ENCODE peak calls at places on chromosomes 5 and 9, in five cellular contexts. Z is HepG2, A is GM12892, D is GM12878, V is K562. W is an unnamed sample.

GRCh38 chr5:77630246-77631165 is 8.0 kb downstream of the OTP start:
- DNase-seq in Z (peak), A (peak), D (no peak), V (no peak), W (peak)

GRCh38 chr9:106945727-106946690 is 83.0 kb downstream of the ZNF462 start:
- DNase-seq in Z (no peak), A (no peak), D (no peak), V (no peak), W (no peak)

GRCh38 chr9:24459898-24460297 is 85.8 kb downstream of the IZUMO3 start:
- DNase-seq in Z (no peak), A (no peak), D (no peak), V (no peak), W (no peak)

GRCh38 chr5:77669677-77670076 is 31.2 kb upstream of the OTP start:
- DNase-seq in Z (no peak), A (no peak), D (no peak), V (no peak), W (no peak)

GRCh38 chr5:58393716-58394115 is 66.2 kb downstream of the PLK2 start:
- DNase-seq in Z (no peak), A (no peak), D (no peak), V (no peak), W (no peak)

GRCh38 chr5:156543348-156543747 is 216.4 kb downstream of the SGCD start:
- DNase-seq in Z (no peak), A (no peak), D (no peak), V (no peak), W (no peak)

GRCh38 chr5:72270037-72270436 is 50.0 kb downstream of the MRPS27 start:
- DNase-seq in Z (no peak), A (no peak), D (no peak), V (no peak), W (no peak)

GRCh38 chr9:27059907-27060306 is 49.1 kb upstream of the TEK start:
- DNase-seq in Z (no peak), A (no peak), D (no peak), V (peak), W (no peak)

GRCh38 chr5:34042302-34042701 is 711 bp downstream of the C1QTNF3 start:
- DNase-seq in Z (no peak), A (no peak), D (no peak), V (no peak), W (no peak)

GRCh38 chr5:95858661-95859326 is 36.3 kb upstream of the GLRX start:
- DNase-seq in Z (peak), A (peak), D (peak), V (peak), W (peak)
- TF ChIP-seq POLR2A in Z (peak), A (no peak), D (no peak), V (no peak), W (no peak)

GRCh38 chr5:103808464-103809106 is 246.0 kb upstream of the NUDT12 start:
- DNase-seq in Z (peak), A (no peak), D (no peak), V (peak), W (peak)
- TF ChIP-seq TAF1 in Z (no peak), A (no peak), D (no peak), V (no peak), W (no peak)

GRCh38 chr9:70415041-70415440 is 584 bp upstream of the KLF9 start:
- DNase-seq in Z (no peak), A (no peak), D (no peak), V (no peak), W (no peak)

GRCh38 chr9:70415476-70415875 is 1.0 kb upstream of the KLF9 start:
- DNase-seq in Z (no peak), A (no peak), D (no peak), V (no peak), W (no peak)

GRCh38 chr9:70412678-70413426 is 1.6 kb downstream of the KLF9 start:
- DNase-seq in Z (peak), A (peak), D (no peak), V (peak), W (no peak)

GRCh38 chr9:70413427-70413797 is 1.0 kb downstream of the KLF9 start:
- DNase-seq in Z (no peak), A (peak), D (no peak), V (no peak), W (peak)

DNA sequence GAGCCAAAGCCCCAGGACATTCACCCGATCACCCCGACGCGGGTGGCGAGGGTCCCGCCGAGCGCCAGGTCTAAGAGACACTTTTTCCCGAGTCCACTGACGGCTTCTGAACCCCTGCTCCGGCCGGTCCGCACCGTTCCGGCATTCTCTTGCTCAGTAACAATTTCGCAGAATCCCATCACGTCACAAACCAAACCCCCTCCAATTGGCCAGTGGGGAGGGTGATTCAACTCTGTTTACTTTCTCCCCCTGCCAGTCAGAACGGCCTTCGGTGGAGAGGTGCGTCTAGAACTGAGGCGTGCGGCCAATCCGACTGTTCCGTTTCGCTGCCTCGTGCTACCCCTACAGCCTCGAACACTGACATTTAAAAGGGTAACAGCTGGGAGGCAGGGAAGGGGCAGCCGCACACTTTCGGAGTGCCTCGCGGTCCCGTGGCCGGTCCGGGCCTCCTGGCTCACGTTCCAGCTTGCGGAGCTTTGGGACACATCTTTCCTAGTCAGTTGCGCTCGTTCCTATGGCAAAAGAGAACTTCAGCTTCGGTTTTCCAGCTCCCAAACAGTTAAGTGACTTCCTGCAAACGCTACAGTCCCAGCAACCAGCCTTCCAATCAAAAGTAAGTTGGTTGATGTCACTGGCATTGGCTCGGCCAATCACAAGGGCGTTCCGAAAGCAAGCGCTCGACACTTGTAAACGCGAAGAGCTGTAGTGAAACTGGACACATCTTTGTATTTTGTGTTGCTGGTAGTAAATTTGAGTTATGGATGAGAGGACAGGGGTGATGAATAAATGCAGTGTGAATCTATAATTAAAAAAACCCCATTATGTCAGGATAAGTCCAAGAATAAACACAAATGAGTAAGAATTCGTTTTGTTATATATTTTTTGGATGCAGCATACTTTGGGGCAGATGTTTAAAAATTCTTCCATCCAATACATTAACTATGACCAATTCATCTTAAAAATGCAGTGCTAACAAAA is at the start of gene KLF9:
- DNase-seq in Z (peak), A (peak), D (peak), V (peak), W (peak)
- TF ChIP-seq POLR2A in Z (no peak), A (no peak), D (peak), V (peak), W (no peak)

DNA sequence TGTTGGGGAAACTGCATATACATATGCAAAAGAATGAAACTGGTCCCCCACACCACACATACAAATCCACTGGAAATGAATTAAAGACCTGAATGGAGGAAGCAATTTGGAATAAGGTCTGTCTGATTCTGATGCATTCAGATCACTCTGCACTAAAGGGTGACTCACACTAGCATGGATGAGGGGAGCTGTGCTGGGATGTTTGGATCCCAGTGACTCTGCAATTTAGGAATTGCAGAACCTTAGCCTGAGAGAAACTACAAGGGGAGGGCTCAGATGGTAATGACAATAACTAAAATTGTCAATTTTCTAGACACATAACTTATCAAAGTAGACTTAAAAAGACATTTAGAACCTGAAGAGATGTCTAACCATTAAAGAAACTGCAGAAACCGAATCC is 312.0 kb downstream of the CDK5RAP2 start:
- DNase-seq in Z (no peak), A (no peak), D (no peak), V (no peak), W (no peak)
- TF ChIP-seq TAF1 in Z (no peak), A (no peak), D (no peak), V (no peak), W (no peak)

GRCh38 chr9:129494113-129494789 is 126.7 kb downstream of the C9orf50 start:
- DNase-seq in Z (no peak), A (no peak), D (no peak), V (peak), W (no peak)

GRCh38 chr9:129493714-129494047 is 127.2 kb downstream of the C9orf50 start:
- DNase-seq in Z (no peak), A (no peak), D (no peak), V (peak), W (no peak)

GRCh38 chr9:129496187-129497063 is 124.5 kb downstream of the C9orf50 start:
- DNase-seq in Z (peak), A (no peak), D (no peak), V (peak), W (no peak)

GRCh38 chr9:129497064-129497836 is 123.7 kb downstream of the C9orf50 start:
- DNase-seq in Z (no peak), A (no peak), D (no peak), V (peak), W (no peak)

GRCh38 chr9:129495422-129496186 is 125.3 kb downstream of the C9orf50 start:
- DNase-seq in Z (peak), A (peak), D (no peak), V (peak), W (peak)
- TF ChIP-seq POLR2A in Z (no peak), A (no peak), D (no peak), V (peak), W (no peak)

GRCh38 chr5:10306806-10307205 is 896 bp downstream of the CMBL start:
- DNase-seq in Z (no peak), A (no peak), D (no peak), V (no peak), W (no peak)

GRCh38 chr5:10308844-10309243 is 1.1 kb upstream of the CMBL start:
- DNase-seq in Z (no peak), A (no peak), D (no peak), V (peak), W (no peak)

GRCh38 chr5:10311595-10312425 is 4.1 kb upstream of the CMBL start:
- DNase-seq in Z (no peak), A (no peak), D (no peak), V (peak), W (no peak)

GRCh38 chr5:10307206-10308148 is at the start of gene CMBL:
- DNase-seq in Z (peak), A (peak), D (no peak), V (peak), W (peak)

GRCh38 chr5:10310073-10310779 is 2.5 kb upstream of the CMBL start:
- DNase-seq in Z (peak), A (no peak), D (no peak), V (peak), W (no peak)
- TF ChIP-seq TAF1 in Z (no peak), A (no peak), D (no peak), V (no peak), W (no peak)

DNA sequence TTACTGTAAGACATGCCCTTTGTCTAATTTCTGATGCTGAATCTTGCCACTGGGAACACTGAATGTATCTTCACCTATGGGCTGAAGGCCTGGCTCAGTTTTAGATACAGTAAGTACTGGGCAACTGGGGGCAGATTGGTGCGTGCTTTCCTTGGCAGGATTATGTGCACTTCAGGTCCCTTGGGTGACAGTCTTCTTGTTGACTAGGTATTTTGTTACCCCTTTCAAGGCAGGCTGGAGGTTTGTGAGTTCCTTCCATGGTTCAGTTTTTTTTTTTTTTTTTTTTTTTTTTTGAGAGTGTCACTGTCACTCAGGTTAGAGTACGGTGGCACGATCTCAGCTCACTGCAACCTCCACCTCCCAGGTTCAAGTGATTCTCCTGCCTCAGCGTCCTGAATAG is 7.6 kb downstream of the ZMAT2 start:
- DNase-seq in Z (no peak), A (no peak), D (no peak), V (no peak), W (no peak)
- TF ChIP-seq POLR2A in Z (no peak), A (no peak), D (no peak), V (no peak), W (no peak)

W was measured in GM12891.